ENCODE peak calls at places on chromosomes 16 and 17, in nine cellular contexts. O is psoas muscle; Q is colonic mucosa; F is iris pigment epithelial cell; E is activated T-helper 1 cell treated with anti-CD3 and anti-CD28 coated beads, Interleukin-12 subunit alpha, Interleukin-12 subunit beta, Interleukin-2, Interleukin-4 antibody, amounts not matched to agents 30 ng/mL and 10 ng/mL and 1 ng/mL, durations not matched to agents 14 hours and 24 hours and 36 hours; H is CD4-positive, alpha-beta memory T cell; R is AG10803; I is uterus; N is activated T-cell treated with anti-CD3 and anti-CD28 coated beads, Interleukin-2, amount 50 U/mL, for 24 hours. A is an unnamed sample.

GRCh38 chr17:59753522-59754467 is 46.3 kb downstream of the VMP1 start:
- DNase-seq in O (no peak), Q (peak), F (peak), E (peak), H (peak), R (peak), I (peak), N (no peak), A (peak)

GRCh38 chr17:39016193-39017153 is 49.3 kb upstream of the FBXO47 start:
- DNase-seq in O (no peak), Q (no peak), F (peak), E (no peak), H (peak), R (peak), I (no peak), N (no peak), A (peak)

GRCh38 chr17:45123930-45124796 is 8.2 kb downstream of the PLCD3 start:
- DNase-seq in O (peak), Q (peak), F (peak), E (no peak), H (peak), R (peak), I (peak), N (no peak), A (peak)

GRCh38 chr16:31754998-31755615 is 118.5 kb upstream of the ZNF267 start:
- DNase-seq in O (no peak), Q (no peak), F (no peak), E (no peak), H (no peak), R (no peak), I (no peak), N (no peak), A (no peak)

GRCh38 chr17:29682987-29683386 is 60.3 kb upstream of the CORO6 start:
- DNase-seq in O (no peak), Q (no peak), F (no peak), E (no peak), H (no peak), R (peak), I (no peak), N (no peak), A (no peak)

GRCh38 chr16:4521971-4522623 is 16.5 kb downstream of the CDIP1 start:
- DNase-seq in O (peak), Q (no peak), F (no peak), E (no peak), H (no peak), R (no peak), I (no peak), N (no peak), A (no peak)

GRCh38 chr17:50768348-50768761 is 1.0 kb upstream of the ANKRD40CL start:
- DNase-seq in O (no peak), Q (peak), F (no peak), E (no peak), H (no peak), R (no peak), I (no peak), N (peak), A (no peak)

GRCh38 chr16:2156025-2156848 is 655 bp downstream of the TRAF7 start:
- DNase-seq in O (no peak), Q (peak), F (peak), E (no peak), H (no peak), R (peak), I (no peak), N (peak), A (peak)

GRCh38 chr17:81867952-81868673 is 3.0 kb downstream of the ARHGDIA start:
- DNase-seq in O (no peak), Q (no peak), F (no peak), E (no peak), H (no peak), R (peak), I (no peak), N (no peak), A (no peak)

GRCh38 chr17:75530837-75531723 is 5.6 kb downstream of the LLGL2 start:
- DNase-seq in O (no peak), Q (no peak), F (no peak), E (no peak), H (no peak), R (no peak), I (no peak), N (no peak), A (no peak)

GRCh38 chr17:5516060-5516792 is 29.9 kb downstream of the MIS12 start:
- DNase-seq in O (no peak), Q (no peak), F (peak), E (no peak), H (no peak), R (peak), I (peak), N (no peak), A (peak)

GRCh38 chr17:33024688-33025486 is 33.2 kb downstream of the SPACA3 start:
- DNase-seq in O (no peak), Q (no peak), F (no peak), E (no peak), H (no peak), R (no peak), I (no peak), N (no peak), A (no peak)

GRCh38 chr16:18983565-18984424 is at the start of gene TMC7:
- DNase-seq in O (peak), Q (peak), F (peak), E (no peak), H (no peak), R (peak), I (peak), N (peak), A (peak)

GRCh38 chr16:56747486-56748045 is 17.6 kb downstream of the NUP93 start:
- DNase-seq in O (no peak), Q (no peak), F (no peak), E (no peak), H (no peak), R (peak), I (no peak), N (no peak), A (no peak)

GRCh38 chr17:55441544-55441943 is 19.9 kb upstream of the MMD start:
- DNase-seq in O (no peak), Q (no peak), F (no peak), E (no peak), H (no peak), R (no peak), I (no peak), N (no peak), A (no peak)

GRCh38 chr16:14151256-14152030 is 80.3 kb downstream of the MRTFB start:
- DNase-seq in O (no peak), Q (no peak), F (no peak), E (no peak), H (no peak), R (peak), I (no peak), N (no peak), A (peak)

GRCh38 chr16:83878838-83879237 is 20.1 kb upstream of the MLYCD start:
- DNase-seq in O (no peak), Q (no peak), F (peak), E (no peak), H (no peak), R (peak), I (no peak), N (no peak), A (peak)

GRCh38 chr16:28883221-28883996 is 5.1 kb downstream of the ATP2A1 start:
- DNase-seq in O (peak), Q (no peak), F (no peak), E (no peak), H (no peak), R (no peak), I (no peak), N (no peak), A (no peak)

GRCh38 chr17:76449126-76449525 is 3.8 kb downstream of the UBE2O start:
- DNase-seq in O (no peak), Q (no peak), F (no peak), E (no peak), H (no peak), R (no peak), I (no peak), N (no peak), A (no peak)

GRCh38 chr17:2008332-2009126 is 16.6 kb downstream of the RTN4RL1 start:
- DNase-seq in O (peak), Q (peak), F (no peak), E (no peak), H (no peak), R (no peak), I (no peak), N (no peak), A (no peak)

GRCh38 chr16:4261557-4262172 is 11.2 kb downstream of the TFAP4 start:
- DNase-seq in O (peak), Q (peak), F (no peak), E (peak), H (no peak), R (peak), I (peak), N (peak), A (peak)

GRCh38 chr17:63633742-63634141 is 11.5 kb downstream of the MAP3K3 start:
- DNase-seq in O (no peak), Q (no peak), F (no peak), E (no peak), H (no peak), R (no peak), I (no peak), N (no peak), A (no peak)

GRCh38 chr16:46629331-46629843 is 8.2 kb upstream of the SHCBP1 start:
- DNase-seq in O (no peak), Q (peak), F (peak), E (no peak), H (no peak), R (peak), I (no peak), N (no peak), A (peak)

GRCh38 chr16:10027553-10027952 is 154.7 kb downstream of the GRIN2A start:
- DNase-seq in O (no peak), Q (no peak), F (no peak), E (no peak), H (no peak), R (no peak), I (no peak), N (no peak), A (no peak)

GRCh38 chr16:52404546-52404945 is 142.4 kb downstream of the TOX3 start:
- DNase-seq in O (no peak), Q (no peak), F (no peak), E (no peak), H (no peak), R (no peak), I (no peak), N (no peak), A (no peak)

GRCh38 chr16:79863128-79864031 is 262.8 kb upstream of the MAF start:
- DNase-seq in O (no peak), Q (no peak), F (no peak), E (no peak), H (no peak), R (no peak), I (no peak), N (no peak), A (no peak)

GRCh38 chr17:19744922-19745757 is 3.0 kb downstream of the ALDH3A1 start:
- DNase-seq in O (peak), Q (peak), F (peak), E (peak), H (peak), R (peak), I (peak), N (peak), A (peak)

GRCh38 chr17:2042355-2042929 is 620 bp downstream of the OVCA2 start:
- DNase-seq in O (no peak), Q (no peak), F (peak), E (no peak), H (no peak), R (no peak), I (no peak), N (no peak), A (no peak)

GRCh38 chr17:58265266-58265665 is 15.5 kb downstream of the MPO start:
- DNase-seq in O (no peak), Q (no peak), F (no peak), E (no peak), H (no peak), R (no peak), I (no peak), N (no peak), A (no peak)

GRCh38 chr17:4195306-4195705 is 52.3 kb downstream of the CYB5D2 start:
- DNase-seq in O (no peak), Q (no peak), F (peak), E (no peak), H (no peak), R (peak), I (no peak), N (no peak), A (peak)

GRCh38 chr16:67752641-67753040 is 33.5 kb upstream of the GFOD2 start:
- DNase-seq in O (no peak), Q (no peak), F (no peak), E (no peak), H (no peak), R (no peak), I (no peak), N (no peak), A (no peak)

GRCh38 chr17:36525113-36525512 is 9.6 kb downstream of the MYO19 start:
- DNase-seq in O (no peak), Q (no peak), F (peak), E (no peak), H (no peak), R (no peak), I (no peak), N (no peak), A (no peak)

GRCh38 chr17:411416-412120 is 59.0 kb upstream of the RPH3AL start:
- DNase-seq in O (no peak), Q (no peak), F (no peak), E (no peak), H (no peak), R (no peak), I (no peak), N (no peak), A (no peak)

GRCh38 chr16:15440852-15441251 is 6.5 kb downstream of the BMERB1 start:
- DNase-seq in O (no peak), Q (no peak), F (peak), E (no peak), H (no peak), R (peak), I (no peak), N (no peak), A (peak)

GRCh38 chr16:74224828-74225227 is 71.8 kb upstream of the PSMD7 start:
- DNase-seq in O (no peak), Q (no peak), F (peak), E (no peak), H (no peak), R (no peak), I (no peak), N (no peak), A (no peak)

GRCh38 chr16:1580256-1580655 is 31.6 kb downstream of the IFT140 start:
- DNase-seq in O (no peak), Q (peak), F (no peak), E (no peak), H (no peak), R (no peak), I (no peak), N (no peak), A (no peak)

A was measured in AG08395.